ENCODE peak calls at places on chromosomes 16 and 17, in eight cellular contexts. U is A549, X is OCI-LY7, T is H1, A is tibial nerve, Q is mucosa of descending colon, I is Peyer's patch, B is IMR-90. W is an unnamed sample.

GRCh38 chr17:64148017-64148631 is 18.2 kb upstream of the ERN1 start:
- DNase-seq in U (peak; percentile 25), T (no peak), A (no peak), X (peak; percentile 43), Q (no peak), B (no peak), I (no peak), W (no peak)

GRCh38 chr16:52068447-52069074 is 478.4 kb downstream of the TOX3 start:
- DNase-seq in B (peak; percentile 10), X (no peak), T (peak; percentile 53), A (no peak), I (peak; percentile 59), U (peak; percentile 39), Q (no peak), W (peak; percentile 51)

GRCh38 chr17:15508466-15508865 is 41.0 kb upstream of the CDRT4 start:
- DNase-seq in B (no peak), T (no peak), U (no peak), Q (no peak), I (no peak), X (no peak), A (no peak), W (no peak)

GRCh38 chr17:63675607-63676539 is 24.1 kb downstream of the LIMD2 start:
- DNase-seq in X (no peak), U (peak; percentile 40), B (peak; percentile 83), I (peak; percentile 89), A (peak; percentile 63), Q (peak; percentile 86), T (no peak), W (peak; percentile 86)

GRCh38 chr17:9116861-9117568 is 95.7 kb downstream of the NTN1 start:
- DNase-seq in X (no peak), U (no peak), B (no peak), A (no peak), Q (no peak), T (no peak), I (no peak), W (no peak)

GRCh38 chr17:79543566-79543965 is 67.3 kb downstream of the RBFOX3 start:
- DNase-seq in U (no peak), Q (no peak), X (no peak), T (no peak), I (no peak), B (no peak), A (no peak), W (no peak)

GRCh38 chr17:83050651-83051422 is 28.6 kb upstream of the METRNL start:
- DNase-seq in T (peak; percentile 58), B (no peak), U (no peak), I (no peak), Q (peak; percentile 86), X (no peak), A (no peak), W (no peak)

GRCh38 chr17:17758443-17758842 is 77.2 kb downstream of the RAI1 start:
- DNase-seq in A (no peak), I (no peak), Q (no peak), U (no peak), X (peak; percentile 86), B (no peak), T (no peak), W (no peak)

GRCh38 chr16:66947302-66948033 is 12.2 kb downstream of the CES2 start:
- DNase-seq in U (peak; percentile 83), Q (peak; percentile 73), B (peak; percentile 82), T (peak; percentile 94), A (peak; percentile 85), I (peak; percentile 96), X (peak; percentile 84), W (peak; percentile 85)

GRCh38 chr16:50858376-50858775 is 116.5 kb downstream of the CYLD start:
- DNase-seq in I (no peak), U (no peak), Q (no peak), A (no peak), B (no peak), X (no peak), T (peak; percentile 39), W (no peak)

GRCh38 chr16:70685061-70685937 is 554 bp downstream of the MTSS2 start:
- DNase-seq in Q (peak; percentile 57), U (no peak), T (no peak), B (no peak), A (no peak), X (no peak), I (no peak), W (peak; percentile 47)

GRCh38 chr17:36524428-36524876 is 10.2 kb downstream of the MYO19 start:
- DNase-seq in Q (no peak), U (no peak), B (peak; percentile 41), X (peak; percentile 13), T (no peak), A (no peak), I (no peak), W (no peak)

GRCh38 chr17:31131299-31131698 is 36.5 kb downstream of the NF1 start:
- DNase-seq in X (no peak), U (no peak), I (no peak), Q (no peak), T (no peak), A (no peak), B (no peak), W (no peak)

GRCh38 chr17:21089933-21090888 is 36.6 kb upstream of the DHRS7B start:
- DNase-seq in X (no peak), U (no peak), B (no peak), Q (no peak), T (no peak), A (no peak), I (no peak), W (no peak)

GRCh38 chr16:81739503-81739902 is 39.6 kb upstream of the PLCG2 start:
- DNase-seq in A (no peak), I (no peak), U (no peak), B (no peak), X (peak; percentile 59), Q (no peak), T (no peak), W (no peak)

GRCh38 chr17:19412984-19413383 is 2.0 kb downstream of the RNF112 start:
- DNase-seq in Q (no peak), T (no peak), B (no peak), I (no peak), A (no peak), X (no peak), U (no peak), W (no peak)

DNA sequence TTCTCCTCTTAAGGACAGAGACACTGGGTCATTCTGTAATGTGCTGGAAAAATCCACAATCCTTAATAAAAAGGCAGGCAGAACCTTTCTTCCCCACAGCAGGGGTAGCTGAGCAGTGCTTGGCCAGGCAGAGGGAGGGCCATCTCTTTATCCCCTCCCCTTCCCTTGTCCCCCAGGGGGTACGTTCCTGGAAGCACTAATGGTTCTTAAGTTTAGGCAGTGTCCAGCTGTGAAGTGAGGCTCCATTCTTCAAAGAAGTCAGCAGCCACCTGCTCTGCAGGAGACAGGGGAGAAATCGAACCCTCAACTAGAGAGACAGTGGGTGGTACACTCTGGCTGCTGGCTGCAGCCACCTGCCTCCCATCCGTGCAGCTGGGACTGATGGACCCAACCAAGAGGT is 533.9 kb upstream of the CDH11 start:
- DNase-seq in I (no peak), U (no peak), Q (no peak), A (no peak), X (no peak), T (no peak), B (no peak), W (no peak)
- H3K4me3 ChIP-seq in I (no peak overlapping the region), U (no peak overlapping the region), Q (no peak overlapping the region), A (no peak overlapping the region), X (no peak overlapping the region), T (no peak overlapping the region), B (no peak overlapping the region), W (no peak overlapping the region)

GRCh38 chr17:75384751-75385150 is 20.7 kb downstream of the GRB2 start:
- DNase-seq in B (no peak), X (no peak), A (no peak), T (no peak), I (no peak), Q (no peak), U (no peak), W (no peak)

GRCh38 chr17:75383842-75384195 is 21.7 kb downstream of the GRB2 start:
- DNase-seq in A (no peak), B (no peak), I (no peak), Q (no peak), X (no peak), U (no peak), T (no peak), W (no peak)

GRCh38 chr17:75386430-75386829 is 19.0 kb downstream of the GRB2 start:
- DNase-seq in U (no peak), A (no peak), X (no peak), I (no peak), Q (no peak), T (no peak), B (no peak), W (no peak)

GRCh38 chr17:75380315-75380714 is 25.2 kb downstream of the GRB2 start:
- DNase-seq in Q (no peak), I (no peak), T (no peak), A (no peak), X (no peak), B (peak; percentile 77), U (no peak), W (no peak)

DNA sequence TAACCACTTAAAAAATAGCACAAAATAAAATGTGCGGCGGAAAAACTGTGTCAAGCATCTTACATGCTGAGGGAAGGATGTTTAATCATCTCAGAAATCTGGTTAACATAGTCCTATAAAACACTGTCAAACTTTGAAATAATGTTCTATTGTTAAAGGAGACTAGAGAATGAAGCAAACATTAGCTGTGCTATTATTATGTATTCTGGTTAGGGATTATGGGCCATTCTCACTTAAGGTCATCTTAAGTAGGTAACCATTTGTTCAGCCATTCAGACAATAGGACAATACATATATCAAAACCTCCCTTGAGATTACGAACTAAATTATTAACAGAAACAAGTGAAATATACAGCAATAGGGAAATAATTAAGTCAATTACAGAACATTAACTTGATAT is 24.7 kb downstream of the GRB2 start:
- DNase-seq in Q (no peak), U (no peak), B (no peak), A (no peak), I (no peak), T (no peak), X (no peak), W (no peak)
- H3K4me1 ChIP-seq in Q (peaks cover 19% of the 10 kb centered on the region), U (peaks cover 29% of the 10 kb centered on the region), B (peaks cover 4% of the 10 kb centered on the region), A (no peaks in the 10 kb centered on the region), I (peaks cover 24% of the 10 kb centered on the region), T (no peaks in the 10 kb centered on the region), X (peaks cover 71% of the 10 kb centered on the region), W (no peaks in the 10 kb centered on the region)

DNA sequence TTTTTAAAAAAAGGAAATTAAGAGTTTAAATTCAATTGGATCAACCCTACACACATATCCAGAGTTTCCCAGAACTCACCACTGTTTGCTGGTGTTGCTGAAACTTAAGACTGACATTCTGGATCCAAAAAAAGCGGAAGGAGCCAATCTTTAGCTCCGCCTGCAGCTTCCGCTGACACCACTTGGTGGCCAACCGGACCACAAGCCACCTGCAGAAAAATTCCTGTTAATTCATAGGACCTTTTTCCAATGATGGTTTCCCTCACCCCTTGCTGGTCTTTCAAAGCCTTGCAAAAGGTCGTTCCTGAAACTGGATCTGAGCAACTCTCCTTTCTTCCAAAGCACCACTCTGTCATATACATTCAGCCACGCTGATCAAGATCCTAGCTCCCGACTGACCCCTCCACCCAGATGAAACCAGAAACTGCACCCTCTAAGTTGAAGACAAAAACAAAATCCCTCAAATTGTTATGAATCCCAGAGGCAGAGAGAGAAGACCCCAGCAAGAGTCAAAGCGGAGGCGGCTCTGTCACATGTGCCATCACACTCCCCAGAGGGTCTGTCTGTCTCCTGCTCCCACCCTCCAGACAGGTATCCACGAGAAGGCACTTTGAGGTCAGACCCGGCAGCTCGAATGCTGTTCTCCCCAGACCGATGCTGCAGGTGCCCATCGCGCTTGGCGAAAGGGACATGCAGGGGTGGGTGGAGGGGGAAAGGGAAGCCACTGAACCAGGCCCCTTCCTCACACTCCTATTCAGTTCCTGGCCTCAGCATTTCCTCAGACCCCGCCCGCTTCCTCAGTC is 778 bp downstream of the BLTP2 start:
- DNase-seq in A (no peak), B (peak; percentile 55), U (peak; percentile 76), Q (peak; percentile 63), X (peak; percentile 74), I (peak; percentile 75), T (peak; percentile 60), W (peak; percentile 63)
- TF ChIP-seq CTCF in A (peak; percentile 44), B (peak; percentile 39), U (peak; percentile 36), Q (peak; percentile 28), X (peak; percentile 80), I (peak; percentile 62), T (peak; percentile 51), W (peak; percentile 34)

GRCh38 chr16:23742761-23743160 is 12.1 kb upstream of the CHP2 start:
- DNase-seq in A (no peak), U (no peak), T (no peak), X (no peak), Q (no peak), B (no peak), I (no peak), W (no peak)
- H3K4me3 ChIP-seq in A (no peak overlapping the region), U (no peak overlapping the region), T (no peak overlapping the region), X (no peak overlapping the region), Q (no peak overlapping the region), B (no peak overlapping the region), I (no peak overlapping the region), W (no peak overlapping the region)

W was measured in cardiac muscle cell.